ENCODE peak calls at places on chromosome 21, in ten cellular contexts. N is spleen; V is osteocyte; A is Calu3; O is left ventricle myocardium inferior; L is HFF-Myc; Q is prostate gland; G is CD8-positive, alpha-beta T cell; S is tibial artery; J is heart right ventricle. Z is an unnamed sample.

GRCh38 chr21:17967319-17967718 is 148.2 kb upstream of the C21orf91 start:
- DNase-seq in A (no peak), N (no peak), Q (no peak), J (no peak), L (no peak), V (no peak), G (no peak), S (no peak), O (no peak), Z (no peak)

GRCh38 chr21:25733859-25734653 is 648 bp downstream of the ATP5PF start:
- DNase-seq in V (no peak), G (peak; percentile 23), J (no peak), O (no peak), L (no peak), Q (no peak), S (no peak), N (peak; percentile 94), A (peak; percentile 2), Z (no peak)

GRCh38 chr21:21714396-21714795 is 716.2 kb downstream of the NCAM2 start:
- DNase-seq in J (no peak), A (no peak), N (no peak), G (no peak), Q (no peak), L (peak; percentile 30), O (no peak), V (no peak), S (no peak), Z (no peak)

GRCh38 chr21:44911384-44912157 is 9.1 kb downstream of the ITGB2 start:
- DNase-seq in A (peak; percentile 84), G (peak; percentile 73), N (peak; percentile 93), L (no peak), S (peak; percentile 80), J (peak; percentile 81), O (peak; percentile 82), V (no peak), Q (peak; percentile 85), Z (peak; percentile 33)

GRCh38 chr21:44403106-44404020 is 49.9 kb downstream of the TRPM2 start:
- DNase-seq in N (peak; percentile 38), L (no peak), V (peak; percentile 74), O (no peak), J (no peak), Q (no peak), S (no peak), G (no peak), A (no peak), Z (no peak)

GRCh38 chr21:36454079-36454478 is 25.8 kb downstream of the CLDN14 start:
- DNase-seq in S (no peak), Q (no peak), G (no peak), O (no peak), J (no peak), V (no peak), N (no peak), A (peak; percentile 40), L (no peak), Z (no peak)

GRCh38 chr21:37461494-37461893 is 94.9 kb downstream of the DYRK1A start:
- DNase-seq in G (no peak), V (no peak), J (no peak), O (no peak), A (no peak), L (no peak), N (no peak), S (no peak), Q (no peak), Z (no peak)

GRCh38 chr21:21807598-21807903 is 809.3 kb downstream of the NCAM2 start:
- DNase-seq in Q (no peak), N (no peak), A (no peak), V (no peak), J (no peak), O (no peak), L (no peak), G (no peak), S (no peak), Z (no peak)

GRCh38 chr21:45365186-45365607 is 39.8 kb upstream of the COL18A1 start:
- DNase-seq in N (no peak), Q (no peak), V (no peak), L (no peak), G (no peak), O (no peak), J (no peak), S (no peak), A (no peak), Z (no peak)

GRCh38 chr21:44616591-44616926 is 4.7 kb downstream of the KRTAP10-8 start:
- DNase-seq in A (no peak), J (no peak), V (peak; percentile 82), O (no peak), Q (no peak), G (no peak), S (no peak), N (no peak), L (no peak), Z (no peak)

GRCh38 chr21:39022901-39023693 is 160.2 kb downstream of the PSMG1 start:
- DNase-seq in J (peak; percentile 80), G (no peak), V (no peak), O (peak; percentile 87), A (no peak), N (peak; percentile 88), L (no peak), S (no peak), Q (no peak), Z (peak; percentile 85)
- TF ChIP-seq CTCF in J (peak; percentile 35), G (no peak), V (peak; percentile 43), O (peak; percentile 54), A (no peak), N (no peak), L (no peak), S (no peak), Q (no peak), Z (peak; percentile 67)

DNA sequence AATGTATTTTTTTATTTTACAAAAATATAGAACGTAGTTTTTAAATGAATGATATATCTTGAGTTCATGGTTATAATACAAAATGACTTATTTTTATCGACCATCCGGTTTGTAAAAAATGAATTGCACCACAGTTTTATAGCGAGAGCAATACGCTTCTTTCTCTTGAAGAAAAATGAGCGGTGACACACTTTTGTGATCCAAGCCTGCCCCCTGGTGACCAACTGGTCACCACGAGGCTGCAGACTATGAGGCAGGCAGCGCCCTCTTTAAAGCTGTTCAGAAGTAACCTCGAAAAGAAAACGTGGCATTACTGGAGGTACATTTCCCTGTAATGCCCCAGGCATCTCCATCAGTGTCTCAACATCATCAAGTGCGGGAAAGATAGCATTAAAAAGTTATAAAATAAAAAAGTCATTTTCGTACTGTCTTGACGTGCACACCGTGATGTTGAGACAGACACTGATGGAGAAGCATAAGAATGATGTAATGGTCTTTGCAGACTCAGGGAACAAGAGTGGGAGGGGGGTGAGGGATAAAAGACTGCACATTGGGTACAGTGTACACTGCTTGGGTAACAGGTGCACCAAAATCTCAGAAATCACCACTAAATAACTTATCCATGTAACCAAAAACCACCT is 734.2 kb upstream of the ADAMTS5 start:
- DNase-seq in N (peak; percentile 82), A (peak; percentile 77), G (peak; percentile 44), L (peak; percentile 57), S (peak; percentile 80), Q (peak; percentile 79), J (peak; percentile 77), V (peak; percentile 93), O (peak; percentile 83), Z (peak; percentile 26)
- TF ChIP-seq CTCF in N (peak; percentile 62), A (peak; percentile 83), G (no peak), L (peak; percentile 86), S (peak; percentile 92), Q (peak; percentile 91), J (peak; percentile 93), V (peak; percentile 95), O (peak; percentile 93), Z (peak; percentile 90)

GRCh38 chr21:15037095-15037730 is 27.6 kb downstream of the NRIP1 start:
- DNase-seq in S (no peak), Q (no peak), J (no peak), O (no peak), V (no peak), L (no peak), G (no peak), N (no peak), A (no peak), Z (no peak)

GRCh38 chr21:15036189-15036588 is 28.6 kb downstream of the NRIP1 start:
- DNase-seq in A (no peak), L (no peak), J (no peak), V (no peak), S (no peak), Q (no peak), N (no peak), O (no peak), G (no peak), Z (no peak)

GRCh38 chr21:15039607-15040299 is 25.0 kb downstream of the NRIP1 start:
- DNase-seq in J (no peak), A (no peak), N (no peak), G (no peak), O (no peak), L (no peak), V (no peak), Q (no peak), S (no peak), Z (no peak)

GRCh38 chr21:15034126-15034848 is 30.5 kb downstream of the NRIP1 start:
- DNase-seq in S (no peak), L (peak; percentile 64), A (no peak), Q (no peak), N (no peak), G (no peak), O (no peak), V (no peak), J (no peak), Z (no peak)

GRCh38 chr21:15037894-15038293 is 26.9 kb downstream of the NRIP1 start:
- DNase-seq in S (no peak), Q (no peak), O (no peak), N (no peak), V (no peak), G (no peak), L (no peak), J (no peak), A (no peak), Z (no peak)
- TF ChIP-seq CTCF in S (no peak), Q (no peak), O (no peak), N (no peak), V (no peak), G (no peak), L (no peak), J (no peak), A (no peak), Z (no peak)

GRCh38 chr21:41370840-41371697 is 9.2 kb downstream of the MX2 start:
- DNase-seq in V (no peak), G (no peak), A (no peak), N (peak; percentile 67), J (no peak), Q (no peak), L (no peak), O (no peak), S (no peak), Z (no peak)

GRCh38 chr21:41369915-41370839 is 8.3 kb downstream of the MX2 start:
- DNase-seq in G (peak; percentile 56), A (no peak), N (peak; percentile 92), J (peak; percentile 42), Q (no peak), V (no peak), O (peak; percentile 31), S (no peak), L (no peak), Z (no peak)

GRCh38 chr21:41368361-41369104 is 6.7 kb downstream of the MX2 start:
- DNase-seq in S (no peak), Q (no peak), A (no peak), V (no peak), J (no peak), L (no peak), G (no peak), N (peak; percentile 73), O (no peak), Z (no peak)

GRCh38 chr21:41367598-41368360 is 6.0 kb downstream of the MX2 start:
- DNase-seq in V (peak; percentile 74), O (no peak), Q (no peak), G (no peak), S (no peak), A (no peak), N (peak; percentile 86), J (no peak), L (no peak), Z (no peak)

GRCh38 chr21:41369105-41369914 is 7.5 kb downstream of the MX2 start:
- DNase-seq in N (peak; percentile 89), L (no peak), S (no peak), V (no peak), A (no peak), G (peak; percentile 34), Q (no peak), J (peak; percentile 54), O (peak; percentile 49), Z (no peak)
- TF ChIP-seq CTCF in N (no peak), L (no peak), S (no peak), V (no peak), A (no peak), G (no peak), Q (peak; percentile 28), J (no peak), O (no peak), Z (peak; percentile 38)

Z was measured in epithelial cell of proximal tubule.